ENCODE peak calls at places on chromosomes 7 and 10, in four cellular contexts. C is fibroblast of pulmonary artery, V is hepatocyte, S is astrocyte of the cerebellum. H is an unnamed sample.

GRCh38 chr7:47228386-47229014 is 353.4 kb downstream of the TNS3 start:
- DNase-seq in C (no peak), V (no peak), S (no peak), H (no peak)

GRCh38 chr7:157116762-157117161 is 22.0 kb upstream of the UBE3C start:
- DNase-seq in C (no peak), V (no peak), S (no peak), H (no peak)

GRCh38 chr7:102454423-102454822 is 10.2 kb downstream of the ALKBH4 start:
- DNase-seq in C (no peak), V (no peak), S (no peak), H (no peak)

GRCh38 chr7:18290223-18290622 is 205.3 kb upstream of the HDAC9 start:
- DNase-seq in C (peak), V (no peak), S (no peak), H (no peak)

GRCh38 chr7:55568613-55569268 is 3.6 kb downstream of the VOPP1 start:
- DNase-seq in C (peak), V (no peak), S (no peak), H (no peak)

GRCh38 chr10:75208177-75208576 is 2.4 kb upstream of the VDAC2 start:
- DNase-seq in C (peak), V (peak), S (no peak), H (peak)

GRCh38 chr10:22042557-22043326 is 39.2 kb upstream of the DNAJC1 start:
- DNase-seq in C (peak), V (peak), S (no peak), H (no peak)

GRCh38 chr7:34425194-34425593 is 232.8 kb upstream of the NPSR1 start:
- DNase-seq in C (no peak), V (no peak), S (no peak), H (no peak)

GRCh38 chr10:110872145-110872983 is 636 bp downstream of the PDCD4 start:
- DNase-seq in C (peak), V (peak), S (no peak), H (peak)

GRCh38 chr7:96440328-96440727 is 118.4 kb upstream of the SLC25A13 start:
- DNase-seq in C (no peak), V (no peak), S (no peak), H (no peak)

GRCh38 chr10:130377986-130378545 is 241.9 kb downstream of the GLRX3 start:
- DNase-seq in C (no peak), V (no peak), S (no peak), H (no peak)

GRCh38 chr7:94510582-94511456 is 1.2 kb downstream of the CASD1 start:
- DNase-seq in C (peak), V (peak), S (peak), H (peak)

GRCh38 chr10:10094700-10095099 is 923.0 kb upstream of the CELF2 start:
- DNase-seq in C (peak), V (peak), S (no peak), H (no peak)

GRCh38 chr10:101014966-101015581 is 15.5 kb downstream of the LZTS2 start:
- DNase-seq in C (peak), V (peak), S (no peak), H (peak)

GRCh38 chr10:53786236-53786635 is 1013.7 kb upstream of the MBL2 start:
- DNase-seq in C (no peak), V (no peak), S (no peak), H (no peak)

GRCh38 chr7:112500619-112501018 is 19.8 kb downstream of the LSMEM1 start:
- DNase-seq in C (peak), V (no peak), S (no peak), H (no peak)

GRCh38 chr10:3036155-3036554 is 31.2 kb upstream of the PFKP start:
- DNase-seq in C (no peak), V (no peak), S (no peak), H (no peak)

GRCh38 chr10:16717617-16718395 is 99.4 kb downstream of the RSU1 start:
- DNase-seq in C (peak), V (no peak), S (peak), H (peak)

GRCh38 chr10:16713290-16713689 is 103.9 kb downstream of the RSU1 start:
- DNase-seq in C (no peak), V (no peak), S (no peak), H (no peak)

GRCh38 chr10:16716051-16716450 is 101.2 kb downstream of the RSU1 start:
- DNase-seq in C (no peak), V (no peak), S (no peak), H (no peak)

DNA sequence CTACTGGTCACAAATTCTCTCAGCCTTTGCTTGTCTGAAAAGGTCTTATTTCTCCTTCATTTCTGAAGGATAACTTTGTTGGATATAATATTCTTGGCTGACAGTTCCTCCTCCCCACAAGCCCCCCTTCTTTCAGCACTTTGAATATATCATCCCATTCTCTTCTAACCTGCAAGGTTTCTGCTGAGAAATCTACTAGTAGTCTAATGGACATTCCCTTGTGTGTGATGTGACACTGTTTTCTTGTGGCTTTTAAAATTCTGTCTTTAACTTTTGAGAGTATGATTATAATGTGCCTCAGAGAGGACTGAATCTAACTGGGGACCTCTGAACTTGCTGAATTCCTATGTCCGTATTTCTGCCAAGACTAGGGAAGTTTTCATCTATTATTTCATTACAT is 104.3 kb downstream of the RSU1 start:
- DNase-seq in C (no peak), V (no peak), S (no peak), H (no peak)
- H3K4me3 ChIP-seq in C (no peak), V (no peak), S (no peak), H (no peak)

DNA sequence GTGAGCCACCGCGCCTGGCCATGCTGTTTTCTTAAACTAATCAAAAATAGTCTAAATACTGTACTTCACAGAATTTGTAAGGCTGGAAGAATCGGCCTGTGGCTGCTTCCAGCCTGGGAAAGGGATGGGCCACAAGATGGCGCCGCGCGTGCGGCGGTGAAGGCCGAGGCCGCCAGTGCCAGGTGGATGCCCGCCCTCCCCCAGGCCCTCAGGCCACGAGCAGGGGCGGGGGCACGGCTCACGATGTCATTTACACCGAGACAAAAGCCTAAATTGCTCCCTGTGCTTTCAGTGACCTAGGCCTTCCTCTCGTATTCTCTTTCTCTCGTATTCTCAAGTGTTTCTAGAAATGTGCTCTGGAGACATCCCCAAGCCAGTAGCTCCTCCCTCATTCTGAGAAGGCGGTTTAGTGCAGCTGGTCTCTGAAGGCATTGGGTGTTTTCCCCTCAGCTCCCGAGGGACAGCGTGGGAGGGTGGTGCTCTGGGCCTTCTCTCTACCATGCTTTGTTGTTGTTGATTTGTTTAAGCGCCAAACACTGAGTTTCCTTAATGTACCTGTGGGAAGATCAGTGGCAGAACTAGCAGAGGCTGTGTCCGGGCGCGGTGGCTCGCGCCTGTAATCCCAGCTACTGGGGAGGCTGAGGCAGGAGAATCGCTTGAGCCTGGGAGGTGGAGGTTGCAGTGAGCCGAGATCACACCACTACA is 68.4 kb downstream of the CDC123 start:
- DNase-seq in C (peak), V (peak), S (peak), H (peak)
- H3K4me3 ChIP-seq in C (peak), V (no peak), S (peak), H (peak)

DNA sequence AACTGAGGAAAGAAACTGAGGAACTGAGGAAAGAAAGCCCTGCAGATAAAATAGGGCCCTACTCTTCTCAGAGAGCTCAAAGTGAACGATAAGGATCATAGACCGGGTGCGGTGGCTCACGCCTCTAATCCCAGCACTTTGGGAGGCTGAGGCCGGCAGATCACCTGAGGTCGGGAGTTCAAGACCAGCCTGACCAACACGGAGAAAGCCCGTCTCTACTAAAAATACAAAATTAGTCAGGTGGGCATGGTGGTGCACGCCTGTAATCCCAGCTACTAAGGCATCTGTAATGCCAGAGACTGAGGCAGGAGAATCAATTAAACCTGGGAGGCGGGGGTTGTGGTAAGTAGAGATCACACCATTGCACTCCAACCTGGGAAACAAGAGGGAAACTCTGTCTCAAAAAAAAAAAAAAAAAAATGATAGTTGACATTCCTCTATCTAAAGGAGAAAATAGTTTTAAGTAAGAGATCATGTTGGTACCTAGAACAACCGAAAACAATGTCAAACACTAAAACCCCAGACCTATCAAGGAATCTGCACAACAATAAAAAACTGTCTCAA is 2.5 kb downstream of the MKRN1 start:
- DNase-seq in C (no peak), V (no peak), S (no peak), H (no peak)
- H3K4me3 ChIP-seq in C (peak), V (no peak), S (no peak), H (no peak)

DNA sequence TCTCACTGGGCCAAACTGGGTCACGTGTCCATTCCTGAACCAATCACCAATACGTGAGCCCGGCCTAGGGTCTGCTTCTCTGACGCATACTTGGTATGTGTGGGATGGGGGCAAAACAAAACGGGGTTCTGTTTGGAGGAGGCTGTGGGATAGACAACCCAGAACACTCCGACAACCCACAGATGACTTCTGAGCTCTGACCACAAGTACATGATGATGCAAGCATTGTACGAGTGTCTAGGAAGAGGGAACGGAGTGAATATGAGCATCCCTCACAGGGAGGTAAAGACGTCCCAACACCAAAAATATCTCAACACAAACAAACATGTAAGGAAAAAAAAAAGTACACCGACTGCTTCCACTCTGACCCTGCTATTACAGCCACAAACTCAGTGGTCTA is 5.6 kb downstream of the DAGLB start:
- DNase-seq in C (peak), V (no peak), S (peak), H (peak)
- H3K4me3 ChIP-seq in C (no peak), V (no peak), S (no peak), H (no peak)

GRCh38 chr10:92572362-92573090 is 1.4 kb downstream of the IDE start:
- DNase-seq in C (no peak), V (peak), S (no peak), H (no peak)

GRCh38 chr10:92573798-92574544 is at the start of gene IDE:
- DNase-seq in C (peak), V (peak), S (peak), H (peak)

GRCh38 chr10:92573091-92573797 is 649 bp downstream of the IDE start:
- DNase-seq in C (peak), V (peak), S (no peak), H (no peak)

GRCh38 chr10:92569071-92569470 is 4.8 kb downstream of the IDE start:
- DNase-seq in C (no peak), V (no peak), S (no peak), H (no peak)

GRCh38 chr10:92571649-92572048 is 2.2 kb downstream of the IDE start:
- DNase-seq in C (peak), V (no peak), S (no peak), H (no peak)
- H3K4me3 ChIP-seq in C (peak), V (no peak), S (peak), H (no peak)

DNA sequence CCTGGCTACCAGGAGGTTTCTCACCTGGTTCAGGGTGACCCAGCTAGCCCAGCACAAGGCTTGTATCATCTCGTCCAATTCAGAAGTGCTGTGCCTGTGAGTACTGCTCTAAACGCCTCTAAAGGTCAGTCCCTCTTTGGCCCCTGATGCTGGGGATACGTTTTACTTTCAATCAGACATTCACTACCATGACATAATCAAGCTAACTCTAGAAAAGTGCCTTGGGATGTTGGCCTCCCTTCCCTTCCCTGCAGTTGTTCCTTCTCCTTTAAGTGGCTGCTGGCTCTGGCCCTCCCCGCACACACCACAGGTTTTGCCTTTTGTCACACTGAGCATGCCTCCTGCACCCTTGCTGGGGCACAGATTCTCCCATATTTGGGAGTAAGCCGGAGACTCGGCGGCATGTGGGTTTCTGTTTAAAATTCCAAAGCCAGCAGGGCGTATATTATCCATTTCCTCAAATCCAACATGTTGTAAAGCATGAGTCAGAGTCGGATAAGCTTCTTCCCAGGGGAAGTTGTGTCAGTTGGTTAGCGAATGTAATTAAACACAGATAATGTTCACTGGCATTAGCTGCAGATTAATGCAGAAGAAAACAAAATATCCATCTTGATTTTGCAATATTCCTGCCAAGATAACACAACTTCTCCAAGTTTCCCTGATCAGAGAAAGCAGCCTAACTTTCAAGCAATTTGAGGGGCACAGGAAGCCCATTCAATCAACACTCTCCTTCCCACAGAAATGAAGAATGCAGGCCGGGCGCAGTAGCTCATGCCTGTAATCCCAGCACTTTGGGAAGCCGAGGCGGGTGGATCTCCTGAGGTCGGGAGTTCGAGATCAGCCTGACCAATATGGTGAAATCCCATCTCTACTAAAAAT is 31.8 kb upstream of the VCL start:
- DNase-seq in C (peak), V (peak), S (peak), H (peak)
- H3K4me3 ChIP-seq in C (peak), V (no peak), S (no peak), H (no peak)

GRCh38 chr7:76405738-76406137 is 3.8 kb downstream of the SSC4D start:
- DNase-seq in C (no peak), V (no peak), S (no peak), H (no peak)

GRCh38 chr7:76408121-76408560 is 1.4 kb downstream of the SSC4D start:
- DNase-seq in C (no peak), V (no peak), S (no peak), H (no peak)

GRCh38 chr7:76412249-76412648 is 2.8 kb upstream of the SSC4D start:
- DNase-seq in C (no peak), V (no peak), S (no peak), H (no peak)

GRCh38 chr7:76407718-76408117 is 1.8 kb downstream of the SSC4D start:
- DNase-seq in C (no peak), V (no peak), S (no peak), H (no peak)

DNA sequence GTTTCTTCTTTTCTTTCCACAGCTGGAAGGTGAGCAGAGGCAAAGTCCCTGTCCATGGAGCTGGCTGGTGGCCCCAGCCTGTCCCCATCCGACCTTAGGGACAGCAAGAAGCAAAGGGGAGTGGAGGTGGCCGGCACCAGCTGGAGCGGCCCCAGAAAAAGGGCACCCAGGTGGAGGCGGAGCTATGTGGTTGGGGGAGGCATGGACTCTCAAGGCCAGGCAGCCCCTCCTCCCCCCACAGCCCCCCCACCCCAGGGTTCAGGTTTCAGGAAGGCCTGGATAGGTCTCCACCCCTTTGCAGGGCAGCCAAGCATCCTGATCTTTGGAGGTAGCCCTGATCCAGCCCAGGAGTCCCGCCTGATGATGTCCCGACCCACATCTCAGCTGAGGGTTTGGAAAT is at the start of gene SSC4D:
- DNase-seq in C (no peak), V (peak), S (no peak), H (no peak)
- H3K4me3 ChIP-seq in C (no peak), V (no peak), S (no peak), H (no peak)

GRCh38 chr10:70558871-70559810 is 43.4 kb downstream of the PRF1 start:
- DNase-seq in C (peak), V (peak), S (no peak), H (peak)
- H3K4me3 ChIP-seq in C (peak), V (no peak), S (no peak), H (peak)

DNA sequence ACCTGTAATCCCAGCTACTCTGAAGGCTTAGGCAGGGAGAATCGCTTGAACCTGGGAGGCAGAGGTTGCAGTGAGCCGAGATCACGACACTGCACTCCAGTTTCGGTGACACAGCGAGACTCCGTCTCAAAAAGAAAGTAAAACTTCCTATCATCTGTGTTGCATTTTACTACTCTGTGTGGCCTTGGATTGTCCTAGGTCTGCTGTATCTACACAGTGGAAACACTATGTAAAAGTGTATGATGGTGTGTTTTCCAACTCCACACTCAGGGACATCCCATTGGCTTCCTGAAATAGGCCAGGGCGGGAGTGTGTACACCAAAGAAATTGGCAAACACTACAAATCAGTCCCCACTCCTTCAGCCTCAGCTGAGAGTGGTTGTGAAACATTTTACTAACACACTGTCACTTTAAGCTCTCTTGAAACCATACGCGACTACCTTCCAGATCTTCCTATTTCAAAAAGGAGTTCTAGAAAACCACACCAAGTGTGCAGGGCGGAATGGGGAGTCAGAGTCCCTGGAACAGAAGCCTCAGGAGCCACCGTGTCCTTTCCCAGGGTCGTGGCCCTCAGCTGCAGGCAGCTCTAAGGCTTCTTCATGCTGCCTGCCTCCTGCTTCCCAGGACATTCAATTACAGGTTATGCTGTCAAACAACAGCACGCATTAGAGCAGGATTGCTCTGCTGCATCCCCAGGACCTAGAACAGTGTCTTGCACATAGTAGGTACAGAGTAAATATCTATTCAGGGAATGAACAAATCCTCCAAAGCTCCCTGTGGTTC is 275.4 kb downstream of the PARD3 start:
- DNase-seq in C (peak), V (peak), S (no peak), H (peak)
- H3K4me3 ChIP-seq in C (no peak), V (no peak), S (no peak), H (peak)

H was measured in brain microvascular endothelial cell.